ENCODE peak calls at places on chromosomes 3 and 15, in six cellular contexts. C is IMR-90, F is trophoblast cell, R is mesenchymal stem cell, K is H1, Y is H9. H is an unnamed sample.

GRCh38 chr3:10594915-10595314 is 89.5 kb upstream of the ATP2B2 start:
- DNase-seq in R (peak; percentile 9), C (peak; percentile 53), Y (peak; percentile 90), F (peak; percentile 37), K (peak; percentile 89), H (peak; percentile 92)

GRCh38 chr3:88003115-88003755 is 55.6 kb downstream of the CGGBP1 start:
- DNase-seq in R (peak; percentile 69), K (no peak), Y (no peak), C (peak; percentile 49), F (no peak), H (peak; percentile 41)

GRCh38 chr3:9727041-9727595 is 4.4 kb upstream of the BRPF1 start:
- DNase-seq in F (no peak), Y (peak; percentile 90), R (no peak), K (peak; percentile 89), C (no peak), H (no peak)

GRCh38 chr3:54324069-54324468 is 201.7 kb downstream of the CACNA2D3 start:
- DNase-seq in K (no peak), C (no peak), Y (no peak), R (no peak), F (no peak), H (no peak)

GRCh38 chr3:12187448-12188327 is 29.0 kb upstream of the TIMP4 start:
- DNase-seq in K (no peak), F (no peak), R (peak; percentile 57), C (peak; percentile 71), Y (no peak), H (no peak)

GRCh38 chr3:195105389-195105788 is 165.6 kb downstream of the XXYLT1 start:
- DNase-seq in Y (no peak), C (peak; percentile 22), F (peak; percentile 19), K (no peak), R (peak; percentile 34), H (no peak)

GRCh38 chr3:192130534-192131132 is 596.7 kb downstream of the FGF12 start:
- DNase-seq in F (peak; percentile 43), Y (peak; percentile 50), K (peak; percentile 47), R (peak; percentile 52), C (peak; percentile 2), H (peak; percentile 3)

GRCh38 chr3:193396451-193397244 is 18.1 kb upstream of the ATP13A5 start:
- DNase-seq in R (no peak), Y (no peak), C (no peak), K (no peak), F (no peak), H (no peak)

GRCh38 chr3:70352215-70352614 is 39.8 kb upstream of the MDFIC2 start:
- DNase-seq in F (no peak), K (no peak), Y (no peak), R (no peak), C (no peak), H (no peak)

GRCh38 chr15:75760689-75761435 is 48.2 kb upstream of the CSPG4 start:
- DNase-seq in C (no peak), Y (no peak), F (no peak), R (no peak), K (no peak), H (no peak)

GRCh38 chr3:148075829-148076716 is 621.6 kb upstream of the AGTR1 start:
- DNase-seq in C (peak; percentile 59), R (peak; percentile 62), F (no peak), K (no peak), Y (peak; percentile 32), H (peak; percentile 45)

GRCh38 chr3:32132121-32132520 is 25.7 kb downstream of the GPD1L start:
- DNase-seq in R (no peak), Y (no peak), C (no peak), K (no peak), F (no peak), H (no peak)

GRCh38 chr15:34837246-34838016 is 42.1 kb upstream of the ACTC1 start:
- DNase-seq in K (no peak), F (peak; percentile 63), Y (no peak), R (peak; percentile 23), C (peak; percentile 95), H (no peak)

GRCh38 chr15:65323071-65323511 is 18.6 kb downstream of the RNU5B-1 start:
- DNase-seq in Y (no peak), K (no peak), R (peak; percentile 73), F (no peak), C (peak; percentile 24), H (no peak)

GRCh38 chr3:186200746-186201145 is 91.9 kb upstream of the ETV5 start:
- DNase-seq in K (no peak), F (no peak), C (no peak), R (no peak), Y (no peak), H (no peak)

GRCh38 chr3:127113571-127113891 is 79.4 kb upstream of the PRR23E start:
- DNase-seq in R (no peak), F (no peak), K (no peak), C (no peak), Y (no peak), H (no peak)

GRCh38 chr15:65790692-65791334 is 1.3 kb downstream of the DENND4A start:
- DNase-seq in R (peak; percentile 43), C (peak; percentile 47), K (no peak), Y (no peak), F (no peak), H (no peak)

GRCh38 chr15:43912991-43913927 is 86.5 kb downstream of the WDR76 start:
- DNase-seq in R (peak; percentile 97), C (peak; percentile 99), K (no peak), Y (no peak), F (peak; percentile 30), H (no peak)

GRCh38 chr3:40341671-40342070 is 32.2 kb downstream of the EIF1B start:
- DNase-seq in K (no peak), C (no peak), Y (no peak), F (no peak), R (no peak), H (no peak)

GRCh38 chr15:35444557-35445204 is 101.3 kb downstream of the DPH6 start:
- DNase-seq in R (peak; percentile 66), K (no peak), F (peak; percentile 2), Y (no peak), C (peak; percentile 63), H (peak; percentile 47)

GRCh38 chr3:126721246-126721645 is 17.2 kb downstream of the CHCHD6 start:
- DNase-seq in C (no peak), Y (no peak), F (no peak), R (no peak), K (no peak), H (no peak)

GRCh38 chr3:144818973-144819372 is 847.4 kb downstream of the DIPK2A start:
- DNase-seq in C (no peak), K (no peak), R (no peak), F (no peak), Y (no peak), H (no peak)

GRCh38 chr15:78105541-78106241 is 13.3 kb downstream of the SH2D7 start:
- DNase-seq in C (peak; percentile 29), K (no peak), F (no peak), R (no peak), Y (no peak), H (no peak)
- H2BK120ac ChIP-seq in C (no peak overlapping the region), K (no peak overlapping the region), F (no peak overlapping the region), R (peak overlapping the region; percentile 1), Y (no peak overlapping the region), H (no peak overlapping the region)

DNA sequence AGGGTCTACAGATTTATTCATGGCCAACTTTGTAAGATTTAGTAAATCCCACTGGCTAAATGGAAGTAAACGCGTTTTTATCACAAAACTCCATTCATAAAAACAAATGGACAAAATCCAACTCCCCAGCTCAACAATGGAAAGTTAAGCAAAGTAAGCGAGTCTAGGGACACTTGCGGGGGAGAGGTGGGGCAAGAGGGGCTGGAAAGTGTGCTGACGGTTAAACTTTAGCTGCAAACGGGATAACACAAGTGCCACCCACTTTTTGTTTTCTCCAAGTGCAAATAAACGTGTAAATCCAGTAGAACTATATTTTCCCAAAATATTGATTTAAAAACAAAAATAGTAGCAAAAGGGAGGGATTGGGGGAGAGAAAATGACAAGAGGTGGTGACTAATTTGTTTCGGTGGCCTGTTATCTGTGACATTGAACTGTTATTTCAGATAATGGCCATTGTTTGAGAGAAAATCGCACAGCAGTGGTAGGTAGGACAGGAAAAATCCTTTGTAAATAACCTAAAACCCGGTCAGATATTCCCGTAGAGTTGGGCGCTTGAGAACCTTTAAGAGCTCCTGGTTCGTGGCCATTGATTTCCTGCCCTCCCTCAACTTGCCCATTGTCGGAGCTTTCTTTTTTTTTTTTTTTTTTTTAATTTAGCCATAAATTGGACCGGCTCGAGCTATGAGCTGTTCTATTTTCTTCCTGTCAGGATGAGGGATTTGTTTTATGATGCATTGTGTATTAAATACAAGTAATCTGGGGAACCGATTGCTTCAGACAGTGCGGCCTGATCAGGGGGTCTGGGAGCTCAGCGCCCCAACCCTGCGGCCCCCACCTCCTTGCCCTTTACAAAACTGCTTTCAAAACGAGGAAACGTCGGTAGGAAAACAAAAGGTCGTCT is 514.8 kb downstream of the MECOM start:
- DNase-seq in F (no peak), Y (no peak), C (no peak), K (no peak), R (peak; percentile 4), H (no peak)
- H2AFZ ChIP-seq in F (peak overlapping the region; percentile 69), Y (no peak overlapping the region), C (peak overlapping the region; percentile 95), K (no peak overlapping the region), R (no peak overlapping the region), H (peak overlapping the region; percentile 96)

GRCh38 chr3:170321326-170322034 is 36.0 kb upstream of the SKIL start:
- DNase-seq in F (peak; percentile 58), Y (no peak), R (no peak), C (no peak), K (no peak), H (no peak)

GRCh38 chr3:170322501-170323328 is 34.8 kb upstream of the SKIL start:
- DNase-seq in F (no peak), C (no peak), R (no peak), K (peak; percentile 24), Y (no peak), H (no peak)

GRCh38 chr3:170317954-170318353 is 39.6 kb upstream of the SKIL start:
- DNase-seq in R (no peak), C (no peak), F (no peak), K (no peak), Y (no peak), H (no peak)

GRCh38 chr3:170323371-170323770 is 34.1 kb upstream of the SKIL start:
- DNase-seq in F (peak; percentile 66), K (peak; percentile 41), R (no peak), Y (no peak), C (no peak), H (no peak)

DNA sequence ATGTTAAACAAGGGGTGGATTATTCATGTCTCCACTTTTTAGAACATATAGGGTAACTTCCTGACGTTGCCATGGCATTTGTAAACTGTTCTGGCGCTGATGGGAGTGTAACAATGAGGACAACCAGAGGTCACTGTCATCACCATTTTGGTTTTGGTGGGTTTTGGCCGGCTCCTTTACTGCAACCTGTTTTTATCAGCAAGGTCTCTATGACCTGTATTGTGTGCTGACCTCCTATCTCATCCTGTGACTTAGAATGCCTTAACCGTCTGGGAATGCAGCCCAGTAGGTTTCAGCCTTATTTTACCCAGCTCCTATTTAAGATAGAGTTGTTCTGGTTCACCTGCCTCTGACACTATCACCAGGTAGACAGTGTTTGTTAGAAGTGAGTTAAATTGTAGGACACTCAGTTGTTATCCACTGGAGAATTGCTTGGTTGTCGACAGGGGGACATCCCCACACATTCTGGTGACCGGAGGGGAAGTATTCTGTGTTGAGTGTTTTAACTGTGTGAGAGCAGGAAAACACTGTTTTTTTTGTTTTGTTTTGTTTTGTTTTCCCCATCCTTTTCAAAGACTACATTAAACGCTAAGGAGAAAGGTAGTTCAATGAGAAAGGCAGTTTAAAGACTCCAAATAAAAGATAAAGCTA is 36.9 kb upstream of the SKIL start:
- DNase-seq in F (peak; percentile 72), R (no peak), C (peak; percentile 24), Y (no peak), K (no peak), H (no peak)
- H2BK120ac ChIP-seq in F (peak overlapping the region; percentile 63), R (no peak overlapping the region), C (no peak overlapping the region), Y (no peak overlapping the region), K (no peak overlapping the region), H (no peak overlapping the region)

GRCh38 chr15:49604625-49605409 is 15.8 kb downstream of the FAM227B start:
- DNase-seq in K (no peak), F (no peak), Y (no peak), R (no peak), C (no peak), H (no peak)
- H2AFZ ChIP-seq in K (no peak overlapping the region), F (no peak overlapping the region), Y (no peak overlapping the region), R (no peak overlapping the region), C (no peak overlapping the region), H (no peak overlapping the region)